ENCODE peak calls at places on chromosomes 2 and 18, in nine cellular contexts. One of them, this sample, is unnamed.

GRCh38 chr2:214365549-214365948 is 45.3 kb upstream of the VWC2L start:
- DNase-seq in AG04450: no peak
- DNase-seq in tibial nerve: no peak
- DNase-seq in K562: no peak
- DNase-seq in MM.1S: no peak
- DNase-seq in CD8-positive, alpha-beta memory T cell: no peak
- DNase-seq in heart left ventricle: no peak
- DNase-seq in GM23248: no peak
- DNase-seq in psoas muscle: no peak
- DNase-seq in this sample: no peak

GRCh38 chr18:12855886-12856285 is 28.2 kb downstream of the PTPN2 start:
- DNase-seq in AG04450: no peak
- DNase-seq in tibial nerve: no peak
- DNase-seq in K562: no peak
- DNase-seq in MM.1S: no peak
- DNase-seq in CD8-positive, alpha-beta memory T cell: no peak
- DNase-seq in heart left ventricle: no peak
- DNase-seq in GM23248: no peak
- DNase-seq in psoas muscle: no peak
- DNase-seq in this sample: no peak

GRCh38 chr2:109514857-109515256 is 98.9 kb downstream of the SEPTIN10 start:
- DNase-seq in AG04450: no peak
- DNase-seq in tibial nerve: no peak
- DNase-seq in K562: no peak
- DNase-seq in MM.1S: no peak
- DNase-seq in CD8-positive, alpha-beta memory T cell: no peak
- DNase-seq in heart left ventricle: no peak
- DNase-seq in GM23248: no peak
- DNase-seq in psoas muscle: no peak
- DNase-seq in this sample: no peak

GRCh38 chr18:21112140-21112473 is 494 bp upstream of the ROCK1 start:
- DNase-seq in AG04450: no peak
- DNase-seq in tibial nerve: no peak
- DNase-seq in K562: no peak
- DNase-seq in MM.1S: no peak
- DNase-seq in CD8-positive, alpha-beta memory T cell: peak; percentile 36
- DNase-seq in heart left ventricle: no peak
- DNase-seq in GM23248: peak; percentile 90
- DNase-seq in psoas muscle: peak; percentile 72
- DNase-seq in this sample: peak; percentile 77

GRCh38 chr2:162688403-162688802 is 150.2 kb downstream of the KCNH7 start:
- DNase-seq in AG04450: no peak
- DNase-seq in tibial nerve: no peak
- DNase-seq in K562: no peak
- DNase-seq in MM.1S: no peak
- DNase-seq in CD8-positive, alpha-beta memory T cell: no peak
- DNase-seq in heart left ventricle: no peak
- DNase-seq in GM23248: no peak
- DNase-seq in psoas muscle: no peak
- DNase-seq in this sample: no peak

GRCh38 chr2:88078624-88079169 is 11.1 kb downstream of the SMYD1 start:
- DNase-seq in AG04450: no peak
- DNase-seq in tibial nerve: no peak
- DNase-seq in K562: no peak
- DNase-seq in MM.1S: no peak
- DNase-seq in CD8-positive, alpha-beta memory T cell: no peak
- DNase-seq in heart left ventricle: no peak
- DNase-seq in GM23248: no peak
- DNase-seq in psoas muscle: no peak
- DNase-seq in this sample: no peak

GRCh38 chr2:201880620-201881381 is 74.5 kb downstream of the CDK15 start:
- DNase-seq in AG04450: no peak
- DNase-seq in tibial nerve: no peak
- DNase-seq in K562: peak; percentile 26
- DNase-seq in MM.1S: no peak
- DNase-seq in CD8-positive, alpha-beta memory T cell: no peak
- DNase-seq in heart left ventricle: no peak
- DNase-seq in GM23248: peak; percentile 84
- DNase-seq in psoas muscle: peak; percentile 16
- DNase-seq in this sample: no peak

GRCh38 chr18:70200286-70200685 is 5.2 kb downstream of the RTTN start:
- DNase-seq in AG04450: no peak
- DNase-seq in tibial nerve: no peak
- DNase-seq in K562: no peak
- DNase-seq in MM.1S: no peak
- DNase-seq in CD8-positive, alpha-beta memory T cell: no peak
- DNase-seq in heart left ventricle: no peak
- DNase-seq in GM23248: no peak
- DNase-seq in psoas muscle: no peak
- DNase-seq in this sample: no peak

GRCh38 chr2:62140785-62141740 is 54.9 kb upstream of the B3GNT2 start:
- DNase-seq in AG04450: no peak
- DNase-seq in tibial nerve: no peak
- DNase-seq in K562: no peak
- DNase-seq in MM.1S: peak; percentile 66
- DNase-seq in CD8-positive, alpha-beta memory T cell: no peak
- DNase-seq in heart left ventricle: no peak
- DNase-seq in GM23248: no peak
- DNase-seq in psoas muscle: no peak
- DNase-seq in this sample: no peak

GRCh38 chr2:43333656-43334144 is 107.3 kb upstream of the ZFP36L2 start:
- DNase-seq in AG04450: no peak
- DNase-seq in tibial nerve: no peak
- DNase-seq in K562: no peak
- DNase-seq in MM.1S: no peak
- DNase-seq in CD8-positive, alpha-beta memory T cell: no peak
- DNase-seq in heart left ventricle: peak; percentile 56
- DNase-seq in GM23248: peak; percentile 61
- DNase-seq in psoas muscle: no peak
- DNase-seq in this sample: no peak

GRCh38 chr18:23658296-23658695 is 4.4 kb downstream of the ANKRD29 start:
- DNase-seq in AG04450: no peak
- DNase-seq in tibial nerve: no peak
- DNase-seq in K562: no peak
- DNase-seq in MM.1S: no peak
- DNase-seq in CD8-positive, alpha-beta memory T cell: no peak
- DNase-seq in heart left ventricle: no peak
- DNase-seq in GM23248: peak; percentile 72
- DNase-seq in psoas muscle: no peak
- DNase-seq in this sample: no peak

GRCh38 chr2:224407241-224407680 is 5.4 kb upstream of the FAM124B start:
- DNase-seq in AG04450: no peak
- DNase-seq in tibial nerve: no peak
- DNase-seq in K562: no peak
- DNase-seq in MM.1S: no peak
- DNase-seq in CD8-positive, alpha-beta memory T cell: no peak
- DNase-seq in heart left ventricle: peak; percentile 43
- DNase-seq in GM23248: no peak
- DNase-seq in psoas muscle: no peak
- DNase-seq in this sample: no peak

GRCh38 chr2:179532890-179533289 is 268.3 kb upstream of the SESTD1 start:
- DNase-seq in AG04450: no peak
- DNase-seq in tibial nerve: no peak
- DNase-seq in K562: no peak
- DNase-seq in MM.1S: no peak
- DNase-seq in CD8-positive, alpha-beta memory T cell: no peak
- DNase-seq in heart left ventricle: no peak
- DNase-seq in GM23248: peak; percentile 13
- DNase-seq in psoas muscle: no peak
- DNase-seq in this sample: no peak

GRCh38 chr2:131042161-131042775 is 51.0 kb downstream of the FAM168B start:
- DNase-seq in AG04450: no peak
- DNase-seq in tibial nerve: no peak
- DNase-seq in K562: peak; percentile 41
- DNase-seq in MM.1S: no peak
- DNase-seq in CD8-positive, alpha-beta memory T cell: no peak
- DNase-seq in heart left ventricle: no peak
- DNase-seq in GM23248: peak; percentile 68
- DNase-seq in psoas muscle: no peak
- DNase-seq in this sample: no peak

GRCh38 chr2:85871494-85872164 is 17.2 kb downstream of the ST3GAL5 start:
- DNase-seq in AG04450: no peak
- DNase-seq in tibial nerve: no peak
- DNase-seq in K562: no peak
- DNase-seq in MM.1S: no peak
- DNase-seq in CD8-positive, alpha-beta memory T cell: no peak
- DNase-seq in heart left ventricle: no peak
- DNase-seq in GM23248: no peak
- DNase-seq in psoas muscle: no peak
- DNase-seq in this sample: no peak

GRCh38 chr2:49686291-49686690 is 532.0 kb upstream of the FSHR start:
- DNase-seq in AG04450: no peak
- DNase-seq in tibial nerve: no peak
- DNase-seq in K562: no peak
- DNase-seq in MM.1S: no peak
- DNase-seq in CD8-positive, alpha-beta memory T cell: no peak
- DNase-seq in heart left ventricle: no peak
- DNase-seq in GM23248: no peak
- DNase-seq in psoas muscle: no peak
- DNase-seq in this sample: no peak

GRCh38 chr18:14945286-14945685 is 197.3 kb downstream of the ANKRD30B start:
- DNase-seq in AG04450: no peak
- DNase-seq in tibial nerve: no peak
- DNase-seq in K562: no peak
- DNase-seq in MM.1S: no peak
- DNase-seq in CD8-positive, alpha-beta memory T cell: no peak
- DNase-seq in heart left ventricle: no peak
- DNase-seq in GM23248: no peak
- DNase-seq in psoas muscle: no peak
- DNase-seq in this sample: no peak

GRCh38 chr2:10008809-10009176 is 34.6 kb upstream of the KLF11 start:
- DNase-seq in AG04450: no peak
- DNase-seq in tibial nerve: no peak
- DNase-seq in K562: no peak
- DNase-seq in MM.1S: no peak
- DNase-seq in CD8-positive, alpha-beta memory T cell: no peak
- DNase-seq in heart left ventricle: no peak
- DNase-seq in GM23248: no peak
- DNase-seq in psoas muscle: no peak
- DNase-seq in this sample: no peak

GRCh38 chr2:219498280-219499057 is at the start of gene GMPPA:
- DNase-seq in AG04450: peak; percentile 97
- DNase-seq in tibial nerve: peak; percentile 91
- DNase-seq in K562: peak; percentile 93
- DNase-seq in MM.1S: peak; percentile 99
- DNase-seq in CD8-positive, alpha-beta memory T cell: peak; percentile 84
- DNase-seq in heart left ventricle: peak; percentile 96
- DNase-seq in GM23248: peak; percentile 99
- DNase-seq in psoas muscle: peak; percentile 95
- DNase-seq in this sample: peak; percentile 99

GRCh38 chr2:4522498-4523421 is 819.4 kb downstream of the DCDC2C start:
- DNase-seq in AG04450: no peak
- DNase-seq in tibial nerve: no peak
- DNase-seq in K562: no peak
- DNase-seq in MM.1S: no peak
- DNase-seq in CD8-positive, alpha-beta memory T cell: no peak
- DNase-seq in heart left ventricle: no peak
- DNase-seq in GM23248: no peak
- DNase-seq in psoas muscle: no peak
- DNase-seq in this sample: no peak

GRCh38 chr2:101766871-101767739 is 69.6 kb downstream of the MAP4K4 start:
- DNase-seq in AG04450: peak; percentile 72
- DNase-seq in tibial nerve: no peak
- DNase-seq in K562: no peak
- DNase-seq in MM.1S: no peak
- DNase-seq in CD8-positive, alpha-beta memory T cell: no peak
- DNase-seq in heart left ventricle: no peak
- DNase-seq in GM23248: peak; percentile 93
- DNase-seq in psoas muscle: no peak
- DNase-seq in this sample: peak; percentile 94

GRCh38 chr2:74093840-74094239 is 53.9 kb downstream of the BOLA3 start:
- DNase-seq in AG04450: no peak
- DNase-seq in tibial nerve: no peak
- DNase-seq in K562: no peak
- DNase-seq in MM.1S: no peak
- DNase-seq in CD8-positive, alpha-beta memory T cell: no peak
- DNase-seq in heart left ventricle: no peak
- DNase-seq in GM23248: no peak
- DNase-seq in psoas muscle: no peak
- DNase-seq in this sample: no peak
- H3K27ac ChIP-seq in AG04450: no peak overlapping the region
- H3K27ac ChIP-seq in tibial nerve: no peak overlapping the region
- H3K27ac ChIP-seq in K562: no peak overlapping the region
- H3K27ac ChIP-seq in MM.1S: no peak overlapping the region
- H3K27ac ChIP-seq in CD8-positive, alpha-beta memory T cell: no peak overlapping the region
- H3K27ac ChIP-seq in heart left ventricle: no peak overlapping the region
- H3K27ac ChIP-seq in GM23248: no peak overlapping the region
- H3K27ac ChIP-seq in psoas muscle: no peak overlapping the region
- H3K27ac ChIP-seq in this sample: no peak overlapping the region

GRCh38 chr2:14760169-14760568 is 127.7 kb downstream of the LRATD1 start:
- DNase-seq in AG04450: no peak
- DNase-seq in tibial nerve: no peak
- DNase-seq in K562: no peak
- DNase-seq in MM.1S: no peak
- DNase-seq in CD8-positive, alpha-beta memory T cell: no peak
- DNase-seq in heart left ventricle: no peak
- DNase-seq in GM23248: no peak
- DNase-seq in psoas muscle: no peak
- DNase-seq in this sample: no peak
- H3K4me3 ChIP-seq in AG04450: no peak overlapping the region
- H3K4me3 ChIP-seq in tibial nerve: no peak overlapping the region
- H3K4me3 ChIP-seq in K562: no peak overlapping the region
- H3K4me3 ChIP-seq in MM.1S: no peak overlapping the region
- H3K4me3 ChIP-seq in CD8-positive, alpha-beta memory T cell: no peak overlapping the region
- H3K4me3 ChIP-seq in heart left ventricle: no peak overlapping the region
- H3K4me3 ChIP-seq in GM23248: no peak overlapping the region
- H3K4me3 ChIP-seq in psoas muscle: no peak overlapping the region
- H3K4me3 ChIP-seq in this sample: no peak overlapping the region

GRCh38 chr2:35463805-35464596 is 891.6 kb upstream of the CRIM1 start:
- DNase-seq in AG04450: no peak
- DNase-seq in tibial nerve: no peak
- DNase-seq in K562: no peak
- DNase-seq in MM.1S: peak; percentile 28
- DNase-seq in CD8-positive, alpha-beta memory T cell: no peak
- DNase-seq in heart left ventricle: no peak
- DNase-seq in GM23248: no peak
- DNase-seq in psoas muscle: no peak
- DNase-seq in this sample: no peak

GRCh38 chr2:35462226-35462983 is 893.2 kb upstream of the CRIM1 start:
- DNase-seq in AG04450: no peak
- DNase-seq in tibial nerve: no peak
- DNase-seq in K562: no peak
- DNase-seq in MM.1S: no peak
- DNase-seq in CD8-positive, alpha-beta memory T cell: no peak
- DNase-seq in heart left ventricle: no peak
- DNase-seq in GM23248: peak; percentile 5
- DNase-seq in psoas muscle: no peak
- DNase-seq in this sample: no peak

GRCh38 chr2:35461406-35461805 is 894.2 kb upstream of the CRIM1 start:
- DNase-seq in AG04450: no peak
- DNase-seq in tibial nerve: no peak
- DNase-seq in K562: no peak
- DNase-seq in MM.1S: no peak
- DNase-seq in CD8-positive, alpha-beta memory T cell: no peak
- DNase-seq in heart left ventricle: no peak
- DNase-seq in GM23248: no peak
- DNase-seq in psoas muscle: no peak
- DNase-seq in this sample: no peak
- H3K27ac ChIP-seq in AG04450: no peak overlapping the region
- H3K27ac ChIP-seq in tibial nerve: no peak overlapping the region
- H3K27ac ChIP-seq in K562: no peak overlapping the region
- H3K27ac ChIP-seq in MM.1S: no peak overlapping the region
- H3K27ac ChIP-seq in CD8-positive, alpha-beta memory T cell: no peak overlapping the region
- H3K27ac ChIP-seq in heart left ventricle: no peak overlapping the region
- H3K27ac ChIP-seq in GM23248: no peak overlapping the region
- H3K27ac ChIP-seq in psoas muscle: no peak overlapping the region
- H3K27ac ChIP-seq in this sample: no peak overlapping the region

GRCh38 chr2:174593574-174594203 is 3.9 kb downstream of the WIPF1 start:
- DNase-seq in AG04450: no peak
- DNase-seq in tibial nerve: no peak
- DNase-seq in K562: no peak
- DNase-seq in MM.1S: peak; percentile 97
- DNase-seq in CD8-positive, alpha-beta memory T cell: peak; percentile 53
- DNase-seq in heart left ventricle: no peak
- DNase-seq in GM23248: peak; percentile 84
- DNase-seq in psoas muscle: no peak
- DNase-seq in this sample: peak; percentile 90
- H3K4me3 ChIP-seq in AG04450: no peak overlapping the region
- H3K4me3 ChIP-seq in tibial nerve: no peak overlapping the region
- H3K4me3 ChIP-seq in K562: no peak overlapping the region
- H3K4me3 ChIP-seq in MM.1S: peak overlapping the region; percentile 57
- H3K4me3 ChIP-seq in CD8-positive, alpha-beta memory T cell: peak overlapping the region; percentile 61
- H3K4me3 ChIP-seq in heart left ventricle: peak overlapping the region; percentile 28
- H3K4me3 ChIP-seq in GM23248: peak overlapping the region; percentile 55
- H3K4me3 ChIP-seq in psoas muscle: peak overlapping the region; percentile 25
- H3K4me3 ChIP-seq in this sample: peak overlapping the region; percentile 3